ENCODE peak calls at places on chromosomes 3 and 15, in four cellular contexts. One of them, this sample, is unnamed.

GRCh38 chr3:146813496-146813895 is 208.3 kb upstream of the PLSCR5 start:
- DNase-seq in brain microvascular endothelial cell: no peak
- DNase-seq in psoas muscle: no peak
- DNase-seq in right atrium auricular region: no peak
- DNase-seq in this sample: peak; percentile 13

GRCh38 chr3:49269443-49269842 is 7.6 kb downstream of the C3orf62 start:
- DNase-seq in brain microvascular endothelial cell: no peak
- DNase-seq in psoas muscle: no peak
- DNase-seq in right atrium auricular region: no peak
- DNase-seq in this sample: no peak

GRCh38 chr3:23726811-23727548 is 78.8 kb upstream of the UBE2E1 start:
- DNase-seq in brain microvascular endothelial cell: no peak
- DNase-seq in psoas muscle: no peak
- DNase-seq in right atrium auricular region: no peak
- DNase-seq in this sample: no peak

GRCh38 chr3:184523825-184524615 is 37.6 kb upstream of the EPHB3 start:
- DNase-seq in brain microvascular endothelial cell: peak; percentile 62
- DNase-seq in psoas muscle: no peak
- DNase-seq in right atrium auricular region: peak; percentile 54
- DNase-seq in this sample: peak; percentile 65

GRCh38 chr15:75130597-75131268 is 70.9 kb upstream of the C15orf39 start:
- DNase-seq in brain microvascular endothelial cell: no peak
- DNase-seq in psoas muscle: no peak
- DNase-seq in right atrium auricular region: no peak
- DNase-seq in this sample: no peak

GRCh38 chr3:156576887-156577427 is 22.0 kb upstream of the SSR3 start:
- DNase-seq in brain microvascular endothelial cell: no peak
- DNase-seq in psoas muscle: no peak
- DNase-seq in right atrium auricular region: no peak
- DNase-seq in this sample: peak; percentile 35

GRCh38 chr15:100994597-100995446 is 75.7 kb downstream of the LRRK1 start:
- DNase-seq in brain microvascular endothelial cell: no peak
- DNase-seq in psoas muscle: no peak
- DNase-seq in right atrium auricular region: no peak
- DNase-seq in this sample: no peak

GRCh38 chr15:71790081-71790480 is 20.3 kb upstream of the NR2E3 start:
- DNase-seq in brain microvascular endothelial cell: peak; percentile 75
- DNase-seq in psoas muscle: no peak
- DNase-seq in right atrium auricular region: no peak
- DNase-seq in this sample: no peak

GRCh38 chr15:72285927-72286516 is 13.7 kb upstream of the PARP6 start:
- DNase-seq in brain microvascular endothelial cell: no peak
- DNase-seq in psoas muscle: peak; percentile 41
- DNase-seq in right atrium auricular region: no peak
- DNase-seq in this sample: peak; percentile 52

DNA sequence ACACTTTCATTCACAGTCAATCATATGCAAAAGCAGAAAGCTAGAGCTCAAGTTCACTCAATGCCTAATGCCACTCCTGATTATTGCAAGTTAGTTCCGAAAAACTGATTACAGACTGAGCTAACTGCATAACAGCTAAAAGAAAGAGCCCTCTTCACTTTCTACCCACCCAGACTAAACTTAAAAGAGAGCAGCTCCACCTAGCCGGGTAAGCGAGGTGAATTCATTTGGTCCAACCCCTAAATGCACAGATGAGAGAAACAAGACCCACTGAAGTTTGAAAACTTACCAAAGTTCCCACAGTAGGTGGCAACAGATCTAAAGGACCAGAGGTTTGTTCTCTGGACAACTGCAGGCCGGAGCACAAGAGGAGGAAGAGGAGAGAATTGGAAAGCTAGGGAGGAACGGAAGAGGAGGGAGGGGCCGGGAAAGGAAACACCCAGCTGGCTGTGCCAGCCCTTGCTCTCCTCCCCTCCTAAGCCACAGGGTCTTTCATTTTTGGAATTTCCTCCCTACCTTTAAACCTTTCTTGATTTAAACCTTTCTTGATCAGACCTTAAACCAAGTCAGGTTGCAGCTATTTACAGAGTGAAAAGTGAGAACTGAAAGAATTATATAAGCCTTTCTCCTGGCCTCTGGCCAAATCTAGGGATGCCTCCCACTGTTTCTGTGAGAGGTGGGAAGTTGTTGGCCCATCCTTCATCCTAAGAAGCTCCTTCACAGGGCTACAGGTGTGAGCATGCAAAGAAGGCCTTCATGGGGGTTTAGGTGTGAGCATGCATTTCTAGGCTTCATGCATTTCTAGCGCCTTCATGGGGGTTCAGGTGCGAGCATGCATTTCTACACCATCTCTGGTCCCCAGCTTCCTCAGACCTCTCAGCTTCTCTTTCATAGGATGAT is 114.7 kb upstream of the LMOD3 start:
- DNase-seq in brain microvascular endothelial cell: no peak
- DNase-seq in psoas muscle: no peak
- DNase-seq in right atrium auricular region: no peak
- DNase-seq in this sample: no peak
- H3K4me3 ChIP-seq in brain microvascular endothelial cell: no peak overlapping the region
- H3K4me3 ChIP-seq in psoas muscle: peak overlapping the region; percentile 13
- H3K4me3 ChIP-seq in right atrium auricular region: peak overlapping the region; percentile 18
- H3K4me3 ChIP-seq in this sample: peak overlapping the region; percentile 7

DNA sequence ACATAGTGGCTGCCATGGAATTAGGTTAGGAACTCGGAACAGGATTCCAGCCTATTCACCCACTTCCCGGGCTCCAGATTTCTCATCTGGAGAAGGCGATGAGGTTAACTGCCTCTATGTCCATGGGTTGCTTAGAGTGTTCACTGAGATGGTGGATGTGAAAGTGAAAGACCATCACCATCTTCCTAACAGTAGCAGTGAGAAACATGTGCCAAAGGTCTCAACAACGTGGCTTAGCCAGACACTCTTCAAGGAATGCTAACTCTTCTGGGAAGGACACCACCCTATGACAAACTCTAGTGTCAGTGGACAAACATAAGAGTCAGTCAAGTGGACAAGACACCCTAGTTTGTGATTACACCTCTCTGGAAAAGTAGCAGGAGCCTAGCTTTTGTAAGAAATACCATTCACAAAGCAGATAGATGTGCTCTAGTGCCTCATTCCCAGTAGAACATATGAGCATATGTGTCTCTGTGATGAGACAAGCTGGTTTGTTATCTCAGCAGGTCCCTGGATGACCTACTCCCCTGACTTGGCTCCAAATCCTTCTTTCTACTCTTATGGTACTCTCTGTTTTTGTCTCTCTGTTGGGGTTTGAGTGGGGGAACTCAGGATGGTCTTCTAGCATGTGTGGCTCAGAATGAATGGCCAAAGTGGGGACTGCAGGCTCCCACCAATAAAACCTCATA is 210.2 kb upstream of the WNT5A start:
- DNase-seq in brain microvascular endothelial cell: no peak
- DNase-seq in psoas muscle: no peak
- DNase-seq in right atrium auricular region: no peak
- DNase-seq in this sample: no peak
- TF ChIP-seq CTCF in brain microvascular endothelial cell: no peak
- TF ChIP-seq CTCF in psoas muscle: no peak
- TF ChIP-seq CTCF in right atrium auricular region: no peak
- TF ChIP-seq CTCF in this sample: no peak

DNA sequence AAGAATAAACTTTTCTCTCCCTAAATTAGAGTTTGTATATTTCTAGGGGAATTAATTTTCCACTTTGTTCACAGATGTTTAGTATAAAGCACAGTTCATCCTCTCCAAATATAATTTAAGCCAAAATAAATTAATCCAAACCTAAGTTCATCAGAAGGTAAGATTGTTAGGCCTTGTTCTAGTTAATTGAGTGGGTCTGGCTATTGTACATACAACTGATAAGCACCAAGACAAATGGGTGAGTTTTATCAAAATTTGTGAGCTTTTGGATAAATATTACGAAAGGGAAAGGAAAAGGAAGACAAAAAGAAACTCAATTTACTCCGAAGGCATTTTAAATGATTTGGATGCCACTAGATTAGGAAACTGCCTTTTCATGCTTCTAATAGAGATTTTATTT is 304.1 kb downstream of the ZNF385D start:
- DNase-seq in brain microvascular endothelial cell: no peak
- DNase-seq in psoas muscle: no peak
- DNase-seq in right atrium auricular region: no peak
- DNase-seq in this sample: peak; percentile 4
- H3K4me3 ChIP-seq in brain microvascular endothelial cell: no peak overlapping the region
- H3K4me3 ChIP-seq in psoas muscle: no peak overlapping the region
- H3K4me3 ChIP-seq in right atrium auricular region: peak overlapping the region; percentile 5
- H3K4me3 ChIP-seq in this sample: no peak overlapping the region

GRCh38 chr15:84715442-84716035 is 400 bp downstream of the SEC11A start:
- DNase-seq in brain microvascular endothelial cell: peak; percentile 20
- DNase-seq in psoas muscle: peak; percentile 14
- DNase-seq in right atrium auricular region: no peak
- DNase-seq in this sample: peak; percentile 33
- TF ChIP-seq CTCF in brain microvascular endothelial cell: no peak
- TF ChIP-seq CTCF in psoas muscle: no peak
- TF ChIP-seq CTCF in right atrium auricular region: no peak
- TF ChIP-seq CTCF in this sample: no peak

GRCh38 chr15:67098768-67099282 is 33.4 kb downstream of the SMAD3 start:
- DNase-seq in brain microvascular endothelial cell: no peak
- DNase-seq in psoas muscle: no peak
- DNase-seq in right atrium auricular region: no peak
- DNase-seq in this sample: no peak

GRCh38 chr15:67096536-67097294 is 31.3 kb downstream of the SMAD3 start:
- DNase-seq in brain microvascular endothelial cell: no peak
- DNase-seq in psoas muscle: no peak
- DNase-seq in right atrium auricular region: no peak
- DNase-seq in this sample: peak; percentile 64

GRCh38 chr15:67097424-67097823 is 32.0 kb downstream of the SMAD3 start:
- DNase-seq in brain microvascular endothelial cell: no peak
- DNase-seq in psoas muscle: no peak
- DNase-seq in right atrium auricular region: no peak
- DNase-seq in this sample: no peak

GRCh38 chr15:67100124-67100791 is 34.9 kb downstream of the SMAD3 start:
- DNase-seq in brain microvascular endothelial cell: no peak
- DNase-seq in psoas muscle: no peak
- DNase-seq in right atrium auricular region: no peak
- DNase-seq in this sample: no peak

DNA sequence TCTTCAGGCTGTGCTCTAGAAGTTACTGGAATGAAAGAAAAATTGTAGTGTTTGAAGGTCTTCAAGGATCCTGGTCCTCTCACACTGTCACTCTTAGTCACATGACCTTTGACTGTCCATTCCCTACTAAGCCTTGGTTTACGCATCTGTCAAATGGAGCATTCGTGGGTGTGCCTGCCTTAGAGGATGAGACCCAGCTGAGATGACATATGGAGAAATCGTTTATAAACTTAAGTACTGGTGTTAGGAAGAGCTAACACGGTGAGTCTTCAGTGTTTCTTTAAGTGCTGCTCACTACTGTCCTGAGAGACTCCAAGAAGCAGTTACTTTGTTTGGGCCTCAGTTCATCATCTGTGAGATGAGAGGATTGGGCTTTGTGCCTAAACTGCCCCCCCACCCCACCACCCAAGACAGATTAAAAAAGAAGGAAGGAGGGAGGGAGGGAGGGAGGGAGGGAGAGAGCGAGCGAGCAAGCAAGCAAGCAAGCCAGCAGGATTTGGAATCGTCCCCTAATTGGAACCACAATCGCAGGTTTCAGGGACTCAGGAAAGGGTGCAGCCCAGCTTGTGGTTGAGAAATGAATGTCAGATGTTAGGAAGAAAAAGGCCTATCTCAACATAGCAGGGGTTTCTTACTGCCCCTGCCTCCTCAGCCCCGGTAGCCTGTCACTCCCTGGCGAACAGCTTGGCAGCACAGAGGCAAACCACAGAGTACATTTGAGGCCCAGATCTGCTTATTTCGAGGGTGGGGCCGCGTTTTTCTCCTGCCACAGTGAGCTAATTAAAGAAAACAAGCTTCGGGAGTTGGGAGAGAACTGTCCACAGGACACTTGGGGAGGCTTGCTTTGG is 32.7 kb downstream of the SMAD3 start:
- DNase-seq in brain microvascular endothelial cell: peak; percentile 60
- DNase-seq in psoas muscle: peak; percentile 51
- DNase-seq in right atrium auricular region: no peak
- DNase-seq in this sample: peak; percentile 81
- H3K4me3 ChIP-seq in brain microvascular endothelial cell: no peak overlapping the region
- H3K4me3 ChIP-seq in psoas muscle: peak overlapping the region; percentile 59
- H3K4me3 ChIP-seq in right atrium auricular region: no peak overlapping the region
- H3K4me3 ChIP-seq in this sample: peak overlapping the region; percentile 16

GRCh38 chr3:7433073-7433472 is 572.2 kb downstream of the GRM7 start:
- DNase-seq in brain microvascular endothelial cell: no peak
- DNase-seq in psoas muscle: no peak
- DNase-seq in right atrium auricular region: no peak
- DNase-seq in this sample: no peak
- TF ChIP-seq CTCF in brain microvascular endothelial cell: no peak
- TF ChIP-seq CTCF in psoas muscle: no peak
- TF ChIP-seq CTCF in right atrium auricular region: no peak
- TF ChIP-seq CTCF in this sample: no peak

GRCh38 chr3:69536306-69537020 is 150.6 kb upstream of the FRMD4B start:
- DNase-seq in brain microvascular endothelial cell: no peak
- DNase-seq in psoas muscle: no peak
- DNase-seq in right atrium auricular region: no peak
- DNase-seq in this sample: no peak

GRCh38 chr3:69541059-69541471 is 155.2 kb upstream of the FRMD4B start:
- DNase-seq in brain microvascular endothelial cell: no peak
- DNase-seq in psoas muscle: no peak
- DNase-seq in right atrium auricular region: no peak
- DNase-seq in this sample: no peak

GRCh38 chr3:69543080-69543429 is 157.2 kb upstream of the FRMD4B start:
- DNase-seq in brain microvascular endothelial cell: no peak
- DNase-seq in psoas muscle: no peak
- DNase-seq in right atrium auricular region: no peak
- DNase-seq in this sample: no peak

GRCh38 chr3:69542265-69543079 is 156.6 kb upstream of the FRMD4B start:
- DNase-seq in brain microvascular endothelial cell: no peak
- DNase-seq in psoas muscle: peak; percentile 22
- DNase-seq in right atrium auricular region: no peak
- DNase-seq in this sample: peak; percentile 18

GRCh38 chr3:69541823-69542264 is 156.0 kb upstream of the FRMD4B start:
- DNase-seq in brain microvascular endothelial cell: no peak
- DNase-seq in psoas muscle: peak; percentile 20
- DNase-seq in right atrium auricular region: no peak
- DNase-seq in this sample: peak; percentile 7
- H3K4me3 ChIP-seq in brain microvascular endothelial cell: peak overlapping the region; percentile 45
- H3K4me3 ChIP-seq in psoas muscle: peak overlapping the region; percentile 61
- H3K4me3 ChIP-seq in right atrium auricular region: peak overlapping the region; percentile 68
- H3K4me3 ChIP-seq in this sample: peak overlapping the region; percentile 36

GRCh38 chr3:46208167-46208704 is at the start of gene CCR1:
- DNase-seq in brain microvascular endothelial cell: peak; percentile 21
- DNase-seq in psoas muscle: peak; percentile 60
- DNase-seq in right atrium auricular region: no peak
- DNase-seq in this sample: peak; percentile 66
- TF ChIP-seq CTCF in brain microvascular endothelial cell: peak; percentile 91
- TF ChIP-seq CTCF in psoas muscle: no peak
- TF ChIP-seq CTCF in right atrium auricular region: peak; percentile 51
- TF ChIP-seq CTCF in this sample: peak; percentile 80

This sample was measured in cardiac fibroblast.